ENCODE peak calls at places on chromosomes 13 and 19, in seven cellular contexts. One of them, this sample, is unnamed.

GRCh38 chr19:42051166-42052115 is 18.6 kb downstream of the GRIK5 start:
- DNase-seq in head of caudate nucleus: no peak
- DNase-seq in mesothelial cell of epicardium: no peak
- DNase-seq in ascending aorta: no peak
- DNase-seq in NCI-H2081: no peak
- DNase-seq in fibroblast of lung: no peak
- DNase-seq in NCI-H1105 treated with DMSO at 0.1 percent for 48 hours: no peak
- DNase-seq in this sample: no peak

GRCh38 chr19:13782537-13782936 is 8.3 kb downstream of the C19orf53 start:
- DNase-seq in head of caudate nucleus: no peak
- DNase-seq in mesothelial cell of epicardium: no peak
- DNase-seq in ascending aorta: no peak
- DNase-seq in NCI-H2081: no peak
- DNase-seq in fibroblast of lung: peak
- DNase-seq in NCI-H1105 treated with DMSO at 0.1 percent for 48 hours: no peak
- DNase-seq in this sample: no peak

GRCh38 chr13:53545340-53545941 is 516.8 kb downstream of the OLFM4 start:
- DNase-seq in head of caudate nucleus: no peak
- DNase-seq in mesothelial cell of epicardium: no peak
- DNase-seq in ascending aorta: no peak
- DNase-seq in NCI-H2081: no peak
- DNase-seq in fibroblast of lung: no peak
- DNase-seq in NCI-H1105 treated with DMSO at 0.1 percent for 48 hours: no peak
- DNase-seq in this sample: no peak

GRCh38 chr19:35940839-35941238 is 4.7 kb downstream of the LRFN3 start:
- DNase-seq in head of caudate nucleus: no peak
- DNase-seq in mesothelial cell of epicardium: no peak
- DNase-seq in ascending aorta: no peak
- DNase-seq in NCI-H2081: no peak
- DNase-seq in fibroblast of lung: no peak
- DNase-seq in NCI-H1105 treated with DMSO at 0.1 percent for 48 hours: no peak
- DNase-seq in this sample: no peak

GRCh38 chr19:27709496-27709895 is 1503.5 kb downstream of the UQCRFS1 start:
- DNase-seq in head of caudate nucleus: no peak
- DNase-seq in mesothelial cell of epicardium: no peak
- DNase-seq in ascending aorta: no peak
- DNase-seq in NCI-H2081: no peak
- DNase-seq in fibroblast of lung: no peak
- DNase-seq in NCI-H1105 treated with DMSO at 0.1 percent for 48 hours: no peak
- DNase-seq in this sample: no peak

GRCh38 chr13:29948246-29948645 is 97.8 kb upstream of the UBL3 start:
- DNase-seq in head of caudate nucleus: no peak
- DNase-seq in mesothelial cell of epicardium: no peak
- DNase-seq in ascending aorta: no peak
- DNase-seq in NCI-H2081: no peak
- DNase-seq in fibroblast of lung: peak
- DNase-seq in NCI-H1105 treated with DMSO at 0.1 percent for 48 hours: no peak
- DNase-seq in this sample: peak

GRCh38 chr13:100547805-100548204 is 40.8 kb downstream of the GGACT start:
- DNase-seq in head of caudate nucleus: no peak
- DNase-seq in mesothelial cell of epicardium: no peak
- DNase-seq in ascending aorta: no peak
- DNase-seq in NCI-H2081: no peak
- DNase-seq in fibroblast of lung: no peak
- DNase-seq in NCI-H1105 treated with DMSO at 0.1 percent for 48 hours: peak
- DNase-seq in this sample: peak

GRCh38 chr13:99353836-99354235 is 46.6 kb upstream of the GPR183 start:
- DNase-seq in head of caudate nucleus: no peak
- DNase-seq in mesothelial cell of epicardium: no peak
- DNase-seq in ascending aorta: no peak
- DNase-seq in NCI-H2081: no peak
- DNase-seq in fibroblast of lung: peak
- DNase-seq in NCI-H1105 treated with DMSO at 0.1 percent for 48 hours: no peak
- DNase-seq in this sample: peak

GRCh38 chr13:112726018-112726767 is 36.4 kb downstream of the ATP11A start:
- DNase-seq in head of caudate nucleus: no peak
- DNase-seq in mesothelial cell of epicardium: no peak
- DNase-seq in ascending aorta: no peak
- DNase-seq in NCI-H2081: peak
- DNase-seq in fibroblast of lung: no peak
- DNase-seq in NCI-H1105 treated with DMSO at 0.1 percent for 48 hours: no peak
- DNase-seq in this sample: no peak

GRCh38 chr19:19721896-19722295 is 11.0 kb downstream of the ZNF14 start:
- DNase-seq in head of caudate nucleus: no peak
- DNase-seq in mesothelial cell of epicardium: no peak
- DNase-seq in ascending aorta: no peak
- DNase-seq in NCI-H2081: no peak
- DNase-seq in fibroblast of lung: no peak
- DNase-seq in NCI-H1105 treated with DMSO at 0.1 percent for 48 hours: no peak
- DNase-seq in this sample: no peak

GRCh38 chr13:110128546-110128945 is 178.4 kb downstream of the COL4A1 start:
- DNase-seq in head of caudate nucleus: no peak
- DNase-seq in mesothelial cell of epicardium: no peak
- DNase-seq in ascending aorta: no peak
- DNase-seq in NCI-H2081: no peak
- DNase-seq in fibroblast of lung: peak
- DNase-seq in NCI-H1105 treated with DMSO at 0.1 percent for 48 hours: no peak
- DNase-seq in this sample: no peak

GRCh38 chr13:46469064-46469463 is 82.0 kb upstream of the RUBCNL start:
- DNase-seq in head of caudate nucleus: no peak
- DNase-seq in mesothelial cell of epicardium: no peak
- DNase-seq in ascending aorta: no peak
- DNase-seq in NCI-H2081: no peak
- DNase-seq in fibroblast of lung: peak
- DNase-seq in NCI-H1105 treated with DMSO at 0.1 percent for 48 hours: no peak
- DNase-seq in this sample: peak

GRCh38 chr19:19447536-19448237 is 42.2 kb downstream of the GATAD2A start:
- DNase-seq in head of caudate nucleus: no peak
- DNase-seq in mesothelial cell of epicardium: no peak
- DNase-seq in ascending aorta: no peak
- DNase-seq in NCI-H2081: no peak
- DNase-seq in fibroblast of lung: no peak
- DNase-seq in NCI-H1105 treated with DMSO at 0.1 percent for 48 hours: no peak
- DNase-seq in this sample: no peak

GRCh38 chr19:17125728-17126677 is 50.4 kb downstream of the MYO9B start:
- DNase-seq in head of caudate nucleus: peak
- DNase-seq in mesothelial cell of epicardium: no peak
- DNase-seq in ascending aorta: no peak
- DNase-seq in NCI-H2081: no peak
- DNase-seq in fibroblast of lung: peak
- DNase-seq in NCI-H1105 treated with DMSO at 0.1 percent for 48 hours: no peak
- DNase-seq in this sample: peak

GRCh38 chr13:79481685-79482052 is 714 bp downstream of the NDFIP2 start:
- DNase-seq in head of caudate nucleus: no peak
- DNase-seq in mesothelial cell of epicardium: no peak
- DNase-seq in ascending aorta: no peak
- DNase-seq in NCI-H2081: no peak
- DNase-seq in fibroblast of lung: peak
- DNase-seq in NCI-H1105 treated with DMSO at 0.1 percent for 48 hours: peak
- DNase-seq in this sample: no peak

GRCh38 chr19:45152504-45153338 is 8.1 kb downstream of the NKPD1 start:
- DNase-seq in head of caudate nucleus: peak
- DNase-seq in mesothelial cell of epicardium: no peak
- DNase-seq in ascending aorta: no peak
- DNase-seq in NCI-H2081: no peak
- DNase-seq in fibroblast of lung: peak
- DNase-seq in NCI-H1105 treated with DMSO at 0.1 percent for 48 hours: peak
- DNase-seq in this sample: no peak

GRCh38 chr13:51557875-51558604 is 26.2 kb upstream of the WDFY2 start:
- DNase-seq in head of caudate nucleus: no peak
- DNase-seq in mesothelial cell of epicardium: no peak
- DNase-seq in ascending aorta: no peak
- DNase-seq in NCI-H2081: no peak
- DNase-seq in fibroblast of lung: peak
- DNase-seq in NCI-H1105 treated with DMSO at 0.1 percent for 48 hours: no peak
- DNase-seq in this sample: peak

GRCh38 chr13:21668665-21669599 is 1.9 kb upstream of the FGF9 start:
- DNase-seq in head of caudate nucleus: no peak
- DNase-seq in mesothelial cell of epicardium: no peak
- DNase-seq in ascending aorta: no peak
- DNase-seq in NCI-H2081: no peak
- DNase-seq in fibroblast of lung: peak
- DNase-seq in NCI-H1105 treated with DMSO at 0.1 percent for 48 hours: peak
- DNase-seq in this sample: peak

GRCh38 chr19:33403221-33403972 is 29.9 kb downstream of the CEBPG start:
- DNase-seq in head of caudate nucleus: no peak
- DNase-seq in mesothelial cell of epicardium: no peak
- DNase-seq in ascending aorta: no peak
- DNase-seq in NCI-H2081: no peak
- DNase-seq in fibroblast of lung: no peak
- DNase-seq in NCI-H1105 treated with DMSO at 0.1 percent for 48 hours: no peak
- DNase-seq in this sample: no peak

GRCh38 chr19:40908981-40909380 is 26.9 kb upstream of the CYP2A7 start:
- DNase-seq in head of caudate nucleus: no peak
- DNase-seq in mesothelial cell of epicardium: no peak
- DNase-seq in ascending aorta: no peak
- DNase-seq in NCI-H2081: no peak
- DNase-seq in fibroblast of lung: no peak
- DNase-seq in NCI-H1105 treated with DMSO at 0.1 percent for 48 hours: no peak
- DNase-seq in this sample: no peak

GRCh38 chr13:26601669-26602068 is 44.2 kb downstream of the WASF3 start:
- DNase-seq in head of caudate nucleus: no peak
- DNase-seq in mesothelial cell of epicardium: no peak
- DNase-seq in ascending aorta: no peak
- DNase-seq in NCI-H2081: peak
- DNase-seq in fibroblast of lung: peak
- DNase-seq in NCI-H1105 treated with DMSO at 0.1 percent for 48 hours: no peak
- DNase-seq in this sample: peak

GRCh38 chr19:32464279-32464678 is 58.7 kb downstream of the DPY19L3 start:
- DNase-seq in head of caudate nucleus: no peak
- DNase-seq in mesothelial cell of epicardium: no peak
- DNase-seq in ascending aorta: no peak
- DNase-seq in NCI-H2081: no peak
- DNase-seq in fibroblast of lung: no peak
- DNase-seq in NCI-H1105 treated with DMSO at 0.1 percent for 48 hours: peak
- DNase-seq in this sample: peak

GRCh38 chr19:38039966-38040365 is 133.0 kb downstream of the SIPA1L3 start:
- DNase-seq in head of caudate nucleus: no peak
- DNase-seq in mesothelial cell of epicardium: no peak
- DNase-seq in ascending aorta: no peak
- DNase-seq in NCI-H2081: no peak
- DNase-seq in fibroblast of lung: peak
- DNase-seq in NCI-H1105 treated with DMSO at 0.1 percent for 48 hours: no peak
- DNase-seq in this sample: peak

GRCh38 chr19:3057275-3057714 is 5.0 kb downstream of the TLE5 start:
- DNase-seq in head of caudate nucleus: peak
- DNase-seq in mesothelial cell of epicardium: no peak
- DNase-seq in ascending aorta: peak
- DNase-seq in NCI-H2081: peak
- DNase-seq in fibroblast of lung: peak
- DNase-seq in NCI-H1105 treated with DMSO at 0.1 percent for 48 hours: peak
- DNase-seq in this sample: peak

GRCh38 chr13:109376936-109377335 is 409.4 kb downstream of the IRS2 start:
- DNase-seq in head of caudate nucleus: no peak
- DNase-seq in mesothelial cell of epicardium: no peak
- DNase-seq in ascending aorta: no peak
- DNase-seq in NCI-H2081: no peak
- DNase-seq in fibroblast of lung: no peak
- DNase-seq in NCI-H1105 treated with DMSO at 0.1 percent for 48 hours: no peak
- DNase-seq in this sample: no peak

This sample was measured in myocyte.